ENCODE peak calls at places on chromosomes 13 and 19, in nine cellular contexts. W is brain microvascular endothelial cell, J is BE2C, G is ELF-1, A is Calu3, Q is AG08395, V is adipocyte, B is NCI-H1092, K is progenitor cell of endocrine pancreas. E is an unnamed sample.

GRCh38 chr13:99308481-99309087 is 1.4 kb upstream of the GPR183 start:
- DNase-seq in W (peak), J (no peak), G (no peak), A (no peak), Q (peak), V (peak), B (no peak), K (no peak), E (no peak)

GRCh38 chr19:31503211-31503610 is 154.0 kb upstream of the TSHZ3 start:
- DNase-seq in W (no peak), J (no peak), G (no peak), A (no peak), Q (no peak), V (no peak), B (no peak), K (no peak), E (no peak)

GRCh38 chr19:9406798-9407352 is 28.5 kb downstream of the ZNF266 start:
- DNase-seq in W (peak), J (peak), G (peak), A (no peak), Q (peak), V (peak), B (peak), K (no peak), E (peak)

GRCh38 chr13:31045621-31046081 is 113.2 kb downstream of the TEX26 start:
- DNase-seq in W (peak), J (no peak), G (peak), A (peak), Q (peak), V (peak), B (no peak), K (no peak), E (no peak)

GRCh38 chr19:30236587-30236986 is 135.6 kb upstream of the ZNF536 start:
- DNase-seq in W (no peak), J (no peak), G (no peak), A (no peak), Q (peak), V (no peak), B (no peak), K (no peak), E (no peak)

GRCh38 chr13:67052550-67053237 is 177.4 kb downstream of the PCDH9 start:
- DNase-seq in W (no peak), J (no peak), G (no peak), A (no peak), Q (no peak), V (no peak), B (no peak), K (no peak), E (no peak)

GRCh38 chr19:13430790-13431582 is 75.3 kb downstream of the CACNA1A start:
- DNase-seq in W (peak), J (peak), G (peak), A (peak), Q (peak), V (peak), B (no peak), K (peak), E (peak)

GRCh38 chr13:48412100-48412556 is 785 bp downstream of the LPAR6 start:
- DNase-seq in W (no peak), J (no peak), G (peak), A (peak), Q (no peak), V (no peak), B (no peak), K (no peak), E (no peak)

GRCh38 chr19:39411832-39412099 is 703 bp upstream of the PLEKHG2 start:
- DNase-seq in W (peak), J (peak), G (no peak), A (peak), Q (peak), V (peak), B (peak), K (peak), E (no peak)

GRCh38 chr19:45739498-45740439 is 6.5 kb downstream of the MEIOSIN start:
- DNase-seq in W (no peak), J (no peak), G (no peak), A (no peak), Q (no peak), V (no peak), B (no peak), K (no peak), E (no peak)

GRCh38 chr13:113207890-113208423 is 512 bp downstream of the PCID2 start:
- DNase-seq in W (peak), J (peak), G (no peak), A (no peak), Q (peak), V (peak), B (no peak), K (peak), E (peak)

GRCh38 chr19:7506385-7507328 is 9.2 kb upstream of the ZNF358 start:
- DNase-seq in W (peak), J (peak), G (peak), A (peak), Q (peak), V (peak), B (no peak), K (no peak), E (peak)

GRCh38 chr13:96967248-96967745 is 27.0 kb downstream of the OXGR1 start:
- DNase-seq in W (no peak), J (peak), G (no peak), A (no peak), Q (no peak), V (peak), B (no peak), K (no peak), E (peak)

GRCh38 chr19:34236035-34236793 is 18.1 kb upstream of the GARRE1 start:
- DNase-seq in W (no peak), J (no peak), G (peak), A (no peak), Q (peak), V (peak), B (no peak), K (no peak), E (no peak)

GRCh38 chr19:9709305-9709704 is 34.4 kb upstream of the ZNF562 start:
- DNase-seq in W (no peak), J (no peak), G (no peak), A (no peak), Q (no peak), V (no peak), B (no peak), K (no peak), E (no peak)

GRCh38 chr13:109509154-109509905 is 277.1 kb downstream of the IRS2 start:
- DNase-seq in W (peak), J (no peak), G (no peak), A (no peak), Q (peak), V (peak), B (no peak), K (no peak), E (no peak)